ENCODE peak calls at places on chromosomes 2 and 18, in eight cellular contexts. F is sigmoid colon, P is A549, L is testis, X is esophagus squamous epithelium, D is transverse colon, I is K562, W is breast epithelium. J is an unnamed sample.

GRCh38 chr2:201259216-201259615 is 1.1 kb upstream of the CASP8 start:
- DNase-seq in F (no peak), P (no peak), L (no peak), X (no peak), D (no peak), I (no peak), W (no peak), J (no peak)

GRCh38 chr18:56086176-56086575 is 498.2 kb upstream of the TCF4 start:
- DNase-seq in F (no peak), P (no peak), L (no peak), X (no peak), D (no peak), I (no peak), W (no peak), J (no peak)

GRCh38 chr2:96832751-96833507 is 10.9 kb downstream of the ANKRD23 start:
- DNase-seq in F (peak; percentile 81), P (peak; percentile 67), L (peak; percentile 75), X (no peak), D (no peak), I (no peak), W (peak; percentile 33), J (peak; percentile 96)

GRCh38 chr18:67359868-67360838 is 156.4 kb downstream of the DSEL start:
- DNase-seq in F (peak; percentile 81), P (peak; percentile 78), L (peak; percentile 67), X (no peak), D (peak; percentile 13), I (no peak), W (peak; percentile 34), J (peak; percentile 94)

GRCh38 chr2:100259991-100260390 is 62.3 kb downstream of the LONRF2 start:
- DNase-seq in F (no peak), P (no peak), L (no peak), X (no peak), D (no peak), I (no peak), W (no peak), J (no peak)

GRCh38 chr2:27216416-27217137 is 592 bp upstream of the CAD start:
- DNase-seq in F (peak; percentile 30), P (no peak), L (no peak), X (no peak), D (no peak), I (no peak), W (no peak), J (no peak)

GRCh38 chr2:190470256-190470826 is 62.2 kb downstream of the MFSD6 start:
- DNase-seq in F (no peak), P (no peak), L (no peak), X (no peak), D (no peak), I (no peak), W (no peak), J (no peak)

GRCh38 chr2:145203931-145204330 is 684.0 kb upstream of the ZEB2 start:
- DNase-seq in F (no peak), P (no peak), L (no peak), X (no peak), D (no peak), I (no peak), W (no peak), J (no peak)

GRCh38 chr2:235609746-235610145 is 115.9 kb downstream of the AGAP1 start:
- DNase-seq in F (no peak), P (no peak), L (no peak), X (no peak), D (no peak), I (no peak), W (no peak), J (no peak)

GRCh38 chr2:140696449-140696848 is 1434.4 kb downstream of the LRP1B start:
- DNase-seq in F (no peak), P (peak; percentile 31), L (no peak), X (no peak), D (no peak), I (no peak), W (no peak), J (no peak)

GRCh38 chr2:103161456-103162289 is 399.8 kb downstream of the TMEM182 start:
- DNase-seq in F (no peak), P (peak; percentile 58), L (peak; percentile 62), X (no peak), D (no peak), I (peak; percentile 59), W (no peak), J (no peak)

GRCh38 chr18:79765491-79766245 is 32.1 kb upstream of the KCNG2 start:
- DNase-seq in F (peak; percentile 41), P (no peak), L (peak; percentile 12), X (no peak), D (peak; percentile 3), I (no peak), W (no peak), J (no peak)

GRCh38 chr2:159317392-159318088 is 31.0 kb upstream of the WDSUB1 start:
- DNase-seq in F (no peak), P (no peak), L (no peak), X (no peak), D (no peak), I (no peak), W (no peak), J (no peak)

DNA sequence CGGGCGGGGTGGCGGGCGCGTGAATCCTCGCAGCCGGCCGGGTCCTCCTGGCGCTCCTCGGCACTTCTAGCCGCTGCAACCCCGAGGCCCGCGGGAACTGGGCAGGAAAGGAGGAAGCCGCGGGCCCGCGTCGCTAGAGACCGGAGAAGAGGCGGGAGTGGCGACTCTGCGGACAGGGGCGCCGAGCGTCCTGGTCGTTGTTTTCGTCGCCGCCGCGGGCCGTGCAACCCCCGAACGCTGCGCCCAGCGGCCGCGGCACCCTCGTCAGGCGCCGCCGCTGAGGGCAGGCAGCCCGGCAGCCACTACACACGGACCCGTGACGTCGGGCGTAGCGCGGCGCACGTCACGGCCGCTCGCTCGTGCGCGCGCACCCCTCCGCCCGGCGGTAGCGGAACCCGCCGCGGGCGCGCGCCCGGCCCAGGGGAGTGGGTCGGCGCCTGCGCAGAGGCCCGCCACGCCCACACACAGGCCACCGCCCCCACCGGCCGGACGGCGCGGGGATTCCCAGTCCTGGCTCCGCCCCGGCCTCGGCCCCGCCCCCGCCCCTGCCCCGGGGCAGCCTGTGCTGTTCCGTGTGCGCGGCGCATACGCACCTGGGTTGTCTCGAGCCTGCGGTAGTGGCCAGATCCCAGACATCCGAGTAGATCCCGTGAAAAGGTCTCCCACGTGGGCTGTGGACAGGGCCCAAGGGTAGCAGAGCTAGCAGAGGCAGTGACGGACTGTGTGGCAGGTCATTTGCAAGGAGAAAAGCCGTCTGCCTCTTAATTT is at the start of gene MAP3K2:
- DNase-seq in F (peak; percentile 97), P (peak; percentile 93), L (peak; percentile 93), X (peak; percentile 56), D (peak; percentile 97), I (peak; percentile 100), W (peak; percentile 91), J (peak; percentile 91)
- TF ChIP-seq POLR2A in F (peak; percentile 71), P (peak; percentile 80), L (peak; percentile 64), X (peak; percentile 96), D (peak; percentile 86), I (peak; percentile 81), W (peak; percentile 26), J (peak; percentile 97)

GRCh38 chr2:196183172-196183473 is 11.7 kb upstream of the STK17B start:
- DNase-seq in F (no peak), P (no peak), L (no peak), X (no peak), D (no peak), I (no peak), W (no peak), J (no peak)

GRCh38 chr2:196181484-196181883 is 10.1 kb upstream of the STK17B start:
- DNase-seq in F (no peak), P (no peak), L (no peak), X (no peak), D (no peak), I (no peak), W (no peak), J (no peak)

GRCh38 chr2:196182439-196183171 is 11.2 kb upstream of the STK17B start:
- DNase-seq in F (no peak), P (no peak), L (no peak), X (no peak), D (no peak), I (no peak), W (no peak), J (no peak)

GRCh38 chr2:196184919-196185318 is 13.5 kb upstream of the STK17B start:
- DNase-seq in F (no peak), P (no peak), L (no peak), X (no peak), D (no peak), I (no peak), W (no peak), J (no peak)

DNA sequence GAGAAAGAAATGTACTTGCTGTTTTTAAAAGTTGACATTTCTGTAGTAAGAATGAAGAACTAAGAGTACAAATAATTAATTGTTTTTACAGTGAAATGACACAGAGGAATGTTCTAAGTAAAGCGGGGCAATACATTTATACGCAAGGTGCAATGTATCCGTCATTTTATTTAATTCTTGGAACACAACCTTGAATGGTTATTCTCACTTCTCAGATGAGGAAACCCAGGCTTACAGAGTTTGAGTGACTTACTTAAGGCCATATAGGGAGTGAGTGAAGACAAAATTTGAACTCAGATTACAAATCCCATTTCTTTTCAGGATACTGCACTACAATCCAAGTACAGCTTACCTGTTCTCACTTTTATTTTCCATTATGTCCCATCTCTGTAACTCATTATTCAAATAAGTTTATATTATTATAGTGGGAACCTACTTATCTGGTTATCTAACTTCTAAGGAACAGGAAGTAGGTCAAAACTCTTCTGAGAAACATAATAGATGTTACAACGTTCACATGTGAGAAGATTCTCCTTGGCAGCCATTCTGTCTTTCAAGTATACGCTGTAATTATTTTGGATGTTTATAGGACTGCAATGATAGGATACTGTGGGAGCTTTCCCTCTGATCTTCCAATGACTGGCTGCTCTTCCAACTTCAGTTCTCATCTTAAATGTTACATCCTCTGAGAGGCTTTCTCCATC is 12.3 kb upstream of the STK17B start:
- DNase-seq in F (no peak), P (no peak), L (no peak), X (no peak), D (no peak), I (no peak), W (no peak), J (no peak)
- H3K27ac ChIP-seq in F (no peak overlapping the region), P (no peak overlapping the region), L (no peak overlapping the region), X (peak overlapping the region; percentile 11), D (peak overlapping the region; percentile 33), I (no peak overlapping the region), W (no peak overlapping the region), J (no peak overlapping the region)

DNA sequence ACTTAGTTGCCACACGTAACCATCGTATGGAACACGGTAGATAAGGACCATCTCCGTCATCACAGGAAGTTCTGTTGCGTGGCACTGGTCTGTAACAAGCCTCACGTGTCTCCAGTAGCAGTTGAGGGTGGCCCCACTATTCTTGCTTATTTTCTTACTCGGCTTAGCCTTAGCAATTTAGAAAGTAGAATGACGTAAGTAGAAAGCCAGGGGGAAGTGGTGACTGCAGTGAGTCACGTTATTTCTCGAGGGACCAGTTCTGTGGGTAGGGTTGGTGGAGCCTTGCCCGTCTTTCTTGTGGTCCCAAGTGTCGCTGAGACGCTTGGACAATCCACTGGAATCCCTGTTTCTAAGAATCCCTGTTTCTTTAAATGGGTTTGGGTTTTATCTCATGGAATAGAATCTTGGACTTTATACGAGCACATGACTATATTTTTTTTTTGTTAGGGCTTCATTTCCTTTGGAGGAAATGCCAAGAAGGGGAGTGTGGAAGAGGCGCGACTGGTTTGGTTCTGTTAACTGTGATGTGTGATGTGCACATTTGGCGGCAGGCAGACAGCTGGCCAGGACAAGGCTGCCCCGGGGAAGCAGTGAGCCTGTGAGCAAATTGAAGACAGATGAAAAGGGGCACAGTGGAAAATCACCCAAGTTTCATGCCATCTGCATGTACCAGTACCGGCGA is 96.2 kb downstream of the CABLES1 start:
- DNase-seq in F (peak; percentile 81), P (no peak), L (peak; percentile 46), X (peak; percentile 37), D (peak; percentile 62), I (no peak), W (peak; percentile 79), J (peak; percentile 64)
- H3K4me1 ChIP-seq in F (peaks cover 31% of the 10 kb centered on the region), P (peaks cover 4% of the 10 kb centered on the region), L (peaks cover 4% of the 10 kb centered on the region), X (peaks cover 60% of the 10 kb centered on the region), D (peaks cover 36% of the 10 kb centered on the region), I (peaks cover 6% of the 10 kb centered on the region), W (peaks cover 5% of the 10 kb centered on the region), J (peaks cover 7% of the 10 kb centered on the region)

GRCh38 chr2:39437522-39438296 is 624 bp upstream of the MAP4K3 start:
- DNase-seq in F (peak; percentile 70), P (peak; percentile 63), L (peak; percentile 54), X (no peak), D (peak; percentile 78), I (peak; percentile 56), W (peak; percentile 35), J (peak; percentile 42)
- TF ChIP-seq POLR2A in F (no peak), P (peak; percentile 15), L (no peak), X (no peak), D (peak; percentile 78), I (no peak), W (no peak), J (no peak)